ENCODE peak calls at places on chromosomes 1 and 21, in seven cellular contexts. M is aorta, P is tibial artery, A is Peyer's patch, K is K562, S is A549, G is pancreas. V is an unnamed sample. For H3K4me1, the result is how much of the 10 kb centered on the place peaks cover.

GRCh38 chr1:45640293-45640692 is 16.4 kb upstream of the CCDC17 start:
- DNase-seq in P (no peak), G (no peak), M (no peak), K (no peak), S (no peak), A (no peak), V (no peak)

GRCh38 chr1:44485229-44485932 is 80.3 kb downstream of the RNF220 start:
- DNase-seq in P (peak), A (no peak), K (peak), M (no peak), G (no peak), S (peak), V (no peak)

GRCh38 chr1:21904725-21905520 is 32.2 kb downstream of the HSPG2 start:
- DNase-seq in P (peak), A (no peak), S (peak), M (peak), G (peak), K (peak), V (peak)

GRCh38 chr21:34913786-34914185 is 135.3 kb downstream of the RUNX1 start:
- DNase-seq in K (no peak), P (no peak), G (no peak), A (no peak), M (no peak), S (no peak), V (no peak)

GRCh38 chr1:32767641-32768040 is 49.5 kb downstream of the YARS1 start:
- DNase-seq in K (no peak), S (peak), G (no peak), P (no peak), A (no peak), M (no peak), V (no peak)

GRCh38 chr1:23417570-23417969 is 7.0 kb downstream of the TCEA3 start:
- DNase-seq in M (no peak), S (no peak), G (peak), P (no peak), A (no peak), K (peak), V (peak)

GRCh38 chr21:45607922-45608295 is 35.6 kb upstream of the PCBP3 start:
- DNase-seq in P (no peak), A (no peak), M (no peak), K (no peak), S (no peak), G (no peak), V (no peak)

GRCh38 chr1:71586030-71586429 is 505.2 kb upstream of the ZRANB2 start:
- DNase-seq in S (no peak), A (no peak), P (no peak), M (no peak), G (no peak), K (no peak), V (no peak)

GRCh38 chr1:156422602-156423091 is 53.6 kb downstream of the RHBG start:
- DNase-seq in S (no peak), K (peak), M (no peak), P (no peak), A (no peak), G (peak), V (no peak)

GRCh38 chr1:94947453-94947852 is 20.5 kb upstream of the CNN3 start:
- DNase-seq in M (no peak), K (no peak), A (no peak), G (no peak), S (no peak), P (no peak), V (no peak)

GRCh38 chr1:223824712-223825111 is 21.0 kb downstream of the TP53BP2 start:
- DNase-seq in K (no peak), P (no peak), S (no peak), A (no peak), G (no peak), M (no peak), V (no peak)

GRCh38 chr1:28983509-28984310 is 69.3 kb downstream of the EPB41 start:
- DNase-seq in M (no peak), P (no peak), S (peak), K (no peak), G (peak), A (no peak), V (peak)

GRCh38 chr1:59631561-59631960 is 183.2 kb upstream of the HOOK1 start:
- DNase-seq in K (no peak), G (no peak), P (no peak), M (no peak), A (no peak), S (no peak), V (no peak)

GRCh38 chr21:43196789-43197188 is 28.0 kb downstream of the CRYAA start:
- DNase-seq in G (peak), M (no peak), P (no peak), K (no peak), A (no peak), S (no peak), V (no peak)

GRCh38 chr1:150213170-150214098 is 22.5 kb downstream of the ANP32E start:
- DNase-seq in S (peak), P (peak), A (peak), K (no peak), M (peak), G (peak), V (peak)

GRCh38 chr21:36539434-36540150 is 59.7 kb upstream of the CLDN14 start:
- DNase-seq in A (no peak), M (no peak), P (no peak), S (no peak), K (no peak), G (no peak), V (no peak)

GRCh38 chr1:3207217-3207848 is 138.3 kb downstream of the PRDM16 start:
- DNase-seq in K (no peak), A (no peak), G (peak), M (no peak), P (no peak), S (no peak), V (no peak)

GRCh38 chr1:64499966-64500365 is 30.0 kb downstream of the CACHD1 start:
- DNase-seq in K (no peak), G (peak), S (peak), P (no peak), M (no peak), A (no peak), V (no peak)

GRCh38 chr1:204076891-204077290 is 4.0 kb downstream of the SOX13 start:
- DNase-seq in K (no peak), G (no peak), M (no peak), P (no peak), S (no peak), A (no peak), V (no peak)
- H3K27ac ChIP-seq in K (no peak), G (no peak), M (no peak), P (peak), S (no peak), A (no peak), V (peak)

GRCh38 chr1:226476066-226476465 is 68.2 kb upstream of the PARP1 start:
- DNase-seq in S (no peak), G (no peak), M (no peak), A (no peak), P (no peak), K (no peak), V (no peak)

GRCh38 chr1:226474041-226474440 is 66.1 kb upstream of the PARP1 start:
- DNase-seq in S (no peak), A (no peak), G (no peak), M (no peak), K (no peak), P (no peak), V (no peak)

GRCh38 chr1:226474443-226475111 is 66.7 kb upstream of the PARP1 start:
- DNase-seq in G (no peak), S (no peak), P (no peak), M (no peak), K (no peak), A (no peak), V (no peak)

GRCh38 chr1:226476657-226477319 is 68.9 kb upstream of the PARP1 start:
- DNase-seq in S (peak), P (no peak), K (no peak), M (no peak), G (no peak), A (no peak), V (no peak)

DNA sequence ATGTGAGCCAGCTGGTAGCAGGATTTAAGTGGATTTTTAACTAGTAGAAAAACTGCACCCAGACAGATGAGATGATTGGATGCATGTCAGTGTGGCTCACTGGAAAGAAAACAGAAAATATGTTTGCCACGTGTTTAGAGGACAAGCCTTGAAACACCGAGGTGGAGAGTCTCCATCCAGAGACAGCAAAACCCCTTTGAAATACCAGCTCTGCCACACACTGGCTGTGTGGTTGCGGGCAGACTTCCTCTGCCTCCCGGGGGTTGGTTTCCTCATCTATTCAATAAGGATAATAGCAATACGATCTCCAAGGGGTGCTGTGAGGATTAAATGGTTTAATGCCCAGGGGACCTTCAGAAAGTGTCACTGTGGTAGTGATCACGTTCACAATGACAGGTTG is 67.2 kb upstream of the PARP1 start:
- DNase-seq in M (no peak), K (no peak), A (no peak), G (no peak), P (no peak), S (no peak), V (no peak)
- H3K4me1 ChIP-seq in M (under half), K (under half), A (under half), G (under half), P (under half), S (under half), V (under half)

GRCh38 chr1:245604979-245605378 is 450.2 kb downstream of the KIF26B start:
- DNase-seq in K (no peak), M (no peak), A (no peak), G (no peak), P (no peak), S (no peak), V (no peak)

GRCh38 chr1:245603311-245603865 is 448.6 kb downstream of the KIF26B start:
- DNase-seq in G (no peak), A (no peak), S (no peak), K (no peak), P (no peak), M (no peak), V (no peak)

GRCh38 chr1:245609354-245609753 is 454.6 kb downstream of the KIF26B start:
- DNase-seq in P (no peak), G (no peak), S (no peak), K (no peak), M (no peak), A (no peak), V (no peak)

GRCh38 chr1:245606157-245606725 is 451.5 kb downstream of the KIF26B start:
- DNase-seq in K (no peak), G (no peak), P (no peak), S (no peak), M (no peak), A (no peak), V (no peak)

DNA sequence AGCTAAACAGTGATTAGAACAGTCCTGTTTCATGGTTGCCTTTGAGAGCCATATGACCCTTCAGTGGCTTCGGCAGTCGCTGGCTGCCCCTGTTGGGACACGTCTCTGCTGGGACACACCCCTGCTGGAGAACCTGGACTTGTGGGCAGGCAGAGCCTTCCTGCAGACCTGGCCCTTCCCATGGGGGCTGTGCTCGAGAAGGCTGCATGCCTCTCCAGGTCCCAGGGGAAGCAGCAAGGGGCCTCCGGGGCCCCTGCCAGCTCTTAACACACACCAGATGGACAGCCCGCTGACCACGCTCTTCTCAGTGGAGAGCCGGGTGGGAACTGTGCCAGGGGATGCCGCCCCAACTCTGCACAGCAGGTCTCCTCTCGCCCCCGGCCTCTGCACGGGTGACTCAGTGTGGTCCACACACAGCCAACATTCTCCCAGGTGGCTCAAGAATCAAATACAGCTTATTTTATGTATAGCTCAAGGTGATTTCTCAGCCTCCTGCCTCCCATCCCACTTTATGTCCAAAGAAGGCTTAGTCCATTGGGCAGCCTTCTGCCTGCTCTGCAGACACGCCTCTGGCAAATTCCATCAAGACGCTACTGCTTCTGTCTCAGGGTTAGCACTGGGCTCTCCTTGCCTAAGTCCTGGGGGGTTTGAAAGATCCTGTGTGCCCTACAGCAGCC is 450.8 kb downstream of the KIF26B start:
- DNase-seq in G (no peak), S (no peak), M (no peak), A (no peak), P (no peak), K (no peak), V (peak)
- H3K27ac ChIP-seq in G (no peak), S (no peak), M (no peak), A (no peak), P (no peak), K (no peak), V (no peak)

DNA sequence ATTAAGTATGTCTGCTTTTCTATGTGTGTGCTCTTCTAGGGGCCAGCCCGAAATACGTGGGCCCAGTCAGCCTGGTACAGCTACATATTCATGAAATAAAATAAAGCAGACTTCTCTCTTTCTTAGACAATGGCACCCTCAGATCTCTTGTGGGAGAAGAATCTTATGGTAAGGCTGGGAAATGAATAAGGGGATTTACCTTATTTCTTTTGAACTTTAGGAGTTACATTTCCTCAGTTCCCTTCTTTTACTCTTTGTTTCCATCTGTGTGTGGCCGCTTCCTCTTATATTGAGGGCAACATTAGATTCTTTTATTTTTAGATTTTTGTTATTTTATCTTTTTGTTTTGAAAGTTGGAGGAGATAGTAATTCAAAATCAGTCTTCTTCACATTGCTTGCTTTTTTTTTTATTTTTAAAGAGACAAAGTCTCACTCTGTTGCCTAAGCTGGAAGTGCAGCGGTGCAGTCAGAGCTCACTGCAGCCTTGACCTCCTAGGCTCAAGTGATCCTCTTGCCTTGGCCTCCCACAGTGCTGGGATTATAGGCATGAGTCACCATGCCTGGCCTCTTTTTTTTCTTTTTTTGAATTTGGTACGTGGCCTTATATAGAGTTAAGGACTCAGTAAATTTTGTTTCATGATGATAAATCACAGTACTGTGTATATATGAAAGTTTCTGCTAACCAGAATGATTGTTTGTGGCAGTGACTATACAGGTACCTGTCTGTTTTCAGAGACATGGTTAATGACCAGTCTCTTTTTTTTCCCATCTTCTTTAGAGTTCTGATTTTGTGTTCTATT is 9.1 kb downstream of the LAMC1 start:
- DNase-seq in A (no peak), M (no peak), G (no peak), K (no peak), S (peak), P (no peak), V (no peak)
- H3K4me1 ChIP-seq in A (under half), M (under half), G (under half), K (under half), S (half or more), P (under half), V (half or more)

DNA sequence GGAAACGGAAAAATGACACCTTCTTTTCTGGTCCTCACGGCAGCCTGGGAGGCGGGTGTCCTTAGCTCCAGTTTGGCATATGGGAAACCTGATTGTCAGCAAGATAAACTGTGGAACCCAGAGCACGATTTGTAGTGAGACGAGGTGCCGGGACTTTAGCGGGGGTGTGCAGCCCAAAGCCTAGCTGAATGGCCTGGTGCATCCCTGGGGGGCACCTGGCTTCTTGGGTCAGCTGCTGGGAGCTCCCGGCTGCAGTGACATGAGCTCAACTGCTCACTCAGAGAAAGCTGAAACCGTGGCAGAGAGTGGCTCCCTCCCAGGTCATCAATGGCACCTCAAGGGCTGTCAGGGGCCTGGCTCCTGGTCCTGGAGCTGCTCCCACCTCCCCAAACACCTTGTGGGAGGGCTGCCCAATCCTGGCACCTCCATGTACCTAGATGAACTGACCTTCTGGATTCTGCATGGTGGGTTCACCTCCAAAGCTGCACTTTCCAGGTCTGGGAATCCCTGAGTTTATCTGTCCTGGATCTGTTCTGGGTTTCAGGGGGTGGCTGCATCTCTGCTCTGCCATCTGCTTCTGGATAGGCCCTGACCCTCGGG is 260.5 kb downstream of the MATN1 start:
- DNase-seq in A (no peak), K (no peak), P (no peak), S (no peak), G (no peak), M (no peak), V (no peak)
- H3K27ac ChIP-seq in A (no peak), K (no peak), P (no peak), S (no peak), G (no peak), M (no peak), V (no peak)

DNA sequence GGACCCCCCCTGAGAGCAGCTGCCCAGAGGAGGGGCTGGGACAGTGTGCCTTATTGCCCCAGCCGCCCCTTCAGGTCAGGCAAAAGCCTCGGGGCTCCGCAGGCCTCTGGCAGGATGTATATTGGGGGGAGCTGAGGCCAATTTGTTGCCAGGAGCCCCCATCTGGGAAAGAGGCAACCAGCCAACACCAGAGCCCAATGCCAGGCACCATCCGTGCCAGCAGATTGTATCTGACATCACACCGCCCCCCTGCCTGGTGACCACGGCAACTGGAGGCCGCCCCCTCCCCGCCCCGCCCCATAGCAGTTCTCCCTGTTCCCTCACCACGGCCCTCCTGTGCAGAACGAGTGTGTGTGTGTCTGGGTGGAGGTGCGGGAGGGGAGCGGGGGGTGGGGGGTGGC is 3.6 kb upstream of the PLEKHG5 start:
- DNase-seq in G (no peak), M (no peak), K (no peak), A (no peak), P (no peak), S (no peak), V (no peak)
- H3K4me1 ChIP-seq in G (under half), M (under half), K (under half), A (under half), P (under half), S (under half), V (under half)

GRCh38 chr1:155183775-155184221 is 10.1 kb downstream of the TRIM46 start:
- DNase-seq in M (peak), G (no peak), A (no peak), S (no peak), K (no peak), P (no peak), V (no peak)
- H3K27ac ChIP-seq in M (no peak), G (no peak), A (no peak), S (no peak), K (no peak), P (no peak), V (no peak)

GRCh38 chr1:201859424-201859823 is 29.3 kb upstream of the SHISA4 start:
- DNase-seq in K (no peak), P (no peak), M (no peak), A (no peak), S (no peak), G (no peak), V (no peak)
- H3K4me1 ChIP-seq in K (under half), P (under half), M (under half), A (under half), S (under half), G (under half), V (under half)

V was measured in heart right ventricle.